ENCODE peak calls at places on chromosomes 4 and X, in five cellular contexts. R is GM12891, A is K562, F is HepG2, V is H1. P is an unnamed sample.

GRCh38 chr4:169774466-169775445 is 17.0 kb upstream of the HPF1 start:
- DNase-seq in A (peak), V (no peak), F (no peak), R (no peak), P (no peak)

GRCh38 chrX:55260806-55261205 is 3.9 kb downstream of the PAGE3 start:
- DNase-seq in V (no peak), R (no peak), F (no peak), A (no peak), P (no peak)

GRCh38 chrX:16807976-16808542 is 21.8 kb downstream of the TXLNG start:
- DNase-seq in R (no peak), A (peak), F (peak), V (no peak), P (no peak)

GRCh38 chr4:184648220-184649025 is 824 bp downstream of the CASP3 start:
- DNase-seq in A (peak), V (no peak), F (peak), R (no peak), P (no peak)

GRCh38 chr4:86269354-86269753 is 90.5 kb downstream of the MAPK10 start:
- DNase-seq in V (no peak), F (no peak), A (no peak), R (no peak), P (no peak)

GRCh38 chr4:10212901-10213300 is 96.3 kb upstream of the WDR1 start:
- DNase-seq in V (no peak), A (no peak), F (no peak), R (no peak), P (no peak)

GRCh38 chr4:174265917-174266316 is 17.6 kb downstream of the FBXO8 start:
- DNase-seq in V (no peak), F (no peak), A (no peak), R (no peak), P (no peak)

GRCh38 chr4:9931196-9931595 is 90.1 kb downstream of the SLC2A9 start:
- DNase-seq in A (no peak), F (no peak), V (no peak), R (no peak), P (no peak)

GRCh38 chr4:84499065-84499982 is at the start of gene NKX6-1:
- DNase-seq in V (peak), A (peak), F (no peak), R (no peak), P (no peak)

GRCh38 chr4:103498161-103499070 is 221.4 kb downstream of the TACR3 start:
- DNase-seq in V (no peak), R (peak), F (no peak), A (no peak), P (peak)

GRCh38 chr4:53586121-53586816 is 5.0 kb downstream of the LNX1 start:
- DNase-seq in V (no peak), A (no peak), F (no peak), R (no peak), P (no peak)

GRCh38 chrX:110734894-110735541 is 60.6 kb downstream of the CHRDL1 start:
- DNase-seq in F (no peak), A (no peak), R (no peak), V (no peak), P (no peak)

GRCh38 chrX:34426334-34426733 is 230.8 kb downstream of the TMEM47 start:
- DNase-seq in A (no peak), R (no peak), V (no peak), F (no peak), P (no peak)

GRCh38 chr4:156255608-156256007 is 301.9 kb upstream of the CTSO start:
- DNase-seq in F (no peak), R (no peak), V (no peak), A (no peak), P (no peak)

GRCh38 chrX:49186125-49187027 is at the start of gene PRICKLE3:
- DNase-seq in V (no peak), A (peak), R (peak), F (peak), P (peak)

GRCh38 chrX:37871626-37872302 is 24.4 kb upstream of the DYNLT3 start:
- DNase-seq in F (no peak), A (peak), R (no peak), V (no peak), P (no peak)

GRCh38 chrX:51332188-51332942 is at the start of gene NUDT10:
- DNase-seq in V (peak), F (no peak), R (no peak), A (no peak), P (peak)

GRCh38 chr4:80268081-80268823 is 1.8 kb downstream of the FGF5 start:
- DNase-seq in V (no peak), A (no peak), F (no peak), R (no peak), P (no peak)

GRCh38 chrX:16022580-16023170 is 100.7 kb upstream of the GRPR start:
- DNase-seq in R (no peak), F (no peak), A (no peak), V (no peak), P (no peak)

GRCh38 chr4:141220655-141221605 is at the start of gene ZNF330:
- DNase-seq in F (peak), V (peak), A (peak), R (peak), P (peak)

GRCh38 chr4:1870578-1871443 is at the start of gene NSD2:
- DNase-seq in V (no peak), F (peak), A (peak), R (peak), P (peak)

GRCh38 chr4:1421650-1422049 is 15.4 kb upstream of the NKX1-1 start:
- DNase-seq in V (no peak), A (no peak), R (no peak), F (no peak), P (no peak)

GRCh38 chr4:8506373-8507250 is 66.0 kb downstream of the TRMT44 start:
- DNase-seq in A (no peak), F (no peak), R (no peak), V (no peak), P (no peak)

GRCh38 chrX:47247999-47248320 is 15.2 kb downstream of the USP11 start:
- DNase-seq in V (no peak), R (no peak), F (no peak), A (no peak), P (no peak)

DNA sequence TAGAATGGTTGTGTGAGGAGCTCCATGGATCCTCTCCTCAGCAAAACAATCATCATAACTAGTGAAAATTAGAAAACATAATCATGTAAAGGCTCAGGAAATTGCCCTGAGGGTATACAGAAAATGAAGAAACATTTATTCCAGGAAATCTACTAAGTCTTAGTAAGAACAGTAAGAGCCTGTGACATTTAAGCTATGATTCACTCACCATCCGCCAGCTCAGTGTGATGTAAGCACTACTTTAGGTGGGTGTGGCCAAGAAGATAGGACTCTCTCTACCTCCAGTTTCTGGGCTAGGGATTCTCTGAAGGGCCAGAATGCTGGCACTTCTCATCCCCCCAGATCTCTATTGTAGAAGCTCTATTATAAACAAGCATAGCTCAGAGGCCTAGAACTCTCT is 147.5 kb downstream of the DLG3 start:
- DNase-seq in R (no peak), F (no peak), A (no peak), V (no peak), P (no peak)
- TF ChIP-seq TAF1 in R (no peak), F (no peak), A (no peak), V (no peak), P (no peak)

GRCh38 chr4:15400911-15401671 is 26.7 kb upstream of the C1QTNF7 start:
- DNase-seq in V (no peak), A (no peak), R (no peak), F (no peak), P (no peak)

GRCh38 chr4:15400276-15400675 is 27.6 kb upstream of the C1QTNF7 start:
- DNase-seq in R (no peak), A (no peak), F (no peak), V (no peak), P (no peak)

GRCh38 chr4:15402974-15403373 is 24.9 kb upstream of the C1QTNF7 start:
- DNase-seq in F (no peak), R (no peak), A (no peak), V (no peak), P (no peak)

GRCh38 chr4:15402146-15402545 is 25.7 kb upstream of the C1QTNF7 start:
- DNase-seq in V (no peak), R (no peak), A (no peak), F (no peak), P (no peak)

GRCh38 chr4:15405069-15405468 is 22.8 kb upstream of the C1QTNF7 start:
- DNase-seq in V (no peak), A (no peak), R (no peak), F (no peak), P (no peak)
- TF ChIP-seq POLR2AphosphoS5 in V (no peak), A (no peak), R (no peak), F (no peak), P (no peak)

GRCh38 chrX:153793291-153793690 is 884 bp downstream of the IDH3G start:
- DNase-seq in R (no peak), V (no peak), A (no peak), F (no peak), P (no peak)
- TF ChIP-seq POLR2A in R (no peak), V (no peak), A (no peak), F (no peak), P (no peak)

GRCh38 chrX:30219372-30219771 is 4.0 kb downstream of the MAGEB2 start:
- DNase-seq in V (peak), R (no peak), F (no peak), A (no peak), P (no peak)
- TF ChIP-seq TAF1 in V (no peak), R (no peak), F (no peak), A (no peak), P (no peak)